ENCODE peak calls at places on chromosome 11, in seven cellular contexts. H is hepatic stellate cell; U is Daoy; A is GM18507; T is CD8-positive, alpha-beta T cell; Z is stimulated activated effector memory CD8-positive, alpha-beta T cell treated with anti-CD3 and anti-CD28 coated beads, Interleukin-12 subunit alpha, Interleukin-12 subunit beta, amount 100 ng/mL, for 72 hours; Y is GM12892. Q is an unnamed sample.

GRCh38 chr11:45210846-45211245 is 64.4 kb downstream of the PRDM11 start:
- DNase-seq in Z (no peak), U (no peak), T (no peak), Y (no peak), H (no peak), A (no peak), Q (no peak)

GRCh38 chr11:128522943-128523518 is 64.3 kb downstream of the ETS1 start:
- DNase-seq in Y (no peak), U (peak), T (no peak), A (no peak), Z (no peak), H (no peak), Q (no peak)

GRCh38 chr11:69320756-69321741 is 27.1 kb downstream of the MYEOV start:
- DNase-seq in H (no peak), T (no peak), Z (no peak), Y (no peak), A (no peak), U (peak), Q (peak)

GRCh38 chr11:66353762-66354161 is 6.3 kb upstream of the B4GAT1 start:
- DNase-seq in Z (no peak), Y (no peak), H (no peak), T (no peak), A (no peak), U (no peak), Q (no peak)

GRCh38 chr11:15697437-15698236 is 582.9 kb downstream of the INSC start:
- DNase-seq in A (no peak), Y (no peak), U (no peak), Z (peak), H (no peak), T (no peak), Q (no peak)

GRCh38 chr11:92380882-92381281 is 156.3 kb downstream of the FAT3 start:
- DNase-seq in A (no peak), Z (no peak), T (no peak), Y (no peak), U (peak), H (peak), Q (no peak)

GRCh38 chr11:123197711-123198110 is 2.7 kb upstream of the CLMP start:
- DNase-seq in U (peak), Z (no peak), H (no peak), Y (no peak), T (no peak), A (no peak), Q (no peak)

GRCh38 chr11:94513091-94513490 is 830 bp downstream of the C11orf97 start:
- DNase-seq in U (peak), T (no peak), Y (no peak), H (no peak), A (no peak), Z (no peak), Q (no peak)

GRCh38 chr11:116581349-116581748 is 191.4 kb downstream of the BUD13 start:
- DNase-seq in Y (no peak), A (no peak), U (no peak), Z (no peak), H (no peak), T (no peak), Q (no peak)

GRCh38 chr11:88012456-88012855 is 162.8 kb downstream of the RAB38 start:
- DNase-seq in Z (no peak), A (no peak), Y (no peak), T (no peak), H (no peak), U (no peak), Q (no peak)

GRCh38 chr11:76672431-76673163 is 2.0 kb upstream of the LRRC32 start:
- DNase-seq in U (no peak), T (no peak), A (peak), Z (peak), H (no peak), Y (peak), Q (no peak)

GRCh38 chr11:47886096-47886495 is 37.9 kb upstream of the NUP160 start:
- DNase-seq in T (no peak), U (no peak), Z (no peak), A (no peak), H (peak), Y (no peak), Q (peak)

GRCh38 chr11:22169833-22170232 is 23.1 kb upstream of the ANO5 start:
- DNase-seq in H (no peak), Y (no peak), A (no peak), U (no peak), Z (no peak), T (no peak), Q (no peak)

GRCh38 chr11:131637469-131638175 is 267.2 kb downstream of the NTM start:
- DNase-seq in U (peak), T (no peak), A (no peak), Z (no peak), Y (no peak), H (peak), Q (no peak)

GRCh38 chr11:91136631-91137030 is 913.8 kb upstream of the CHORDC1 start:
- DNase-seq in Z (no peak), H (no peak), U (no peak), Y (no peak), A (no peak), T (no peak), Q (no peak)

GRCh38 chr11:69290791-69291190 is 3.2 kb upstream of the MYEOV start:
- DNase-seq in A (no peak), T (no peak), Z (no peak), H (no peak), Y (no peak), U (no peak), Q (no peak)

Q was measured in tibial artery.